ENCODE peak calls at places on chromosome 3, in eight cellular contexts. One of them, this sample, is unnamed.

GRCh38 chr3:190131329-190131728 is 10.6 kb upstream of the P3H2 start:
- DNase-seq in ovary: no peak
- DNase-seq in astrocyte of the spinal cord: peak
- DNase-seq in epithelial cell of proximal tubule: no peak
- DNase-seq in H1: no peak
- DNase-seq in foreskin fibroblast: peak
- DNase-seq in fibroblast of mammary gland: peak
- DNase-seq in stomach: peak
- DNase-seq in this sample: no peak

GRCh38 chr3:63015614-63016016 is 140.4 kb upstream of the CADPS start:
- DNase-seq in ovary: no peak
- DNase-seq in astrocyte of the spinal cord: no peak
- DNase-seq in epithelial cell of proximal tubule: no peak
- DNase-seq in H1: peak
- DNase-seq in foreskin fibroblast: no peak
- DNase-seq in fibroblast of mammary gland: no peak
- DNase-seq in stomach: no peak
- DNase-seq in this sample: no peak

GRCh38 chr3:179189764-179190163 is 41.6 kb downstream of the PIK3CA start:
- DNase-seq in ovary: no peak
- DNase-seq in astrocyte of the spinal cord: peak
- DNase-seq in epithelial cell of proximal tubule: no peak
- DNase-seq in H1: no peak
- DNase-seq in foreskin fibroblast: peak
- DNase-seq in fibroblast of mammary gland: peak
- DNase-seq in stomach: no peak
- DNase-seq in this sample: no peak

GRCh38 chr3:54123538-54124196 is 1.3 kb downstream of the CACNA2D3 start:
- DNase-seq in ovary: peak
- DNase-seq in astrocyte of the spinal cord: no peak
- DNase-seq in epithelial cell of proximal tubule: no peak
- DNase-seq in H1: no peak
- DNase-seq in foreskin fibroblast: no peak
- DNase-seq in fibroblast of mammary gland: no peak
- DNase-seq in stomach: no peak
- DNase-seq in this sample: no peak

GRCh38 chr3:133805384-133805701 is 272 bp upstream of the SRPRB start:
- DNase-seq in ovary: no peak
- DNase-seq in astrocyte of the spinal cord: no peak
- DNase-seq in epithelial cell of proximal tubule: no peak
- DNase-seq in H1: no peak
- DNase-seq in foreskin fibroblast: no peak
- DNase-seq in fibroblast of mammary gland: no peak
- DNase-seq in stomach: no peak
- DNase-seq in this sample: no peak

GRCh38 chr3:127673191-127674098 is 693 bp downstream of the ABTB1 start:
- DNase-seq in ovary: peak
- DNase-seq in astrocyte of the spinal cord: peak
- DNase-seq in epithelial cell of proximal tubule: no peak
- DNase-seq in H1: peak
- DNase-seq in foreskin fibroblast: peak
- DNase-seq in fibroblast of mammary gland: peak
- DNase-seq in stomach: peak
- DNase-seq in this sample: no peak

GRCh38 chr3:25883492-25883891 is 93.6 kb downstream of the OXSM start:
- DNase-seq in ovary: no peak
- DNase-seq in astrocyte of the spinal cord: no peak
- DNase-seq in epithelial cell of proximal tubule: no peak
- DNase-seq in H1: no peak
- DNase-seq in foreskin fibroblast: no peak
- DNase-seq in fibroblast of mammary gland: no peak
- DNase-seq in stomach: no peak
- DNase-seq in this sample: no peak

GRCh38 chr3:108472011-108472591 is 38.3 kb downstream of the MYH15 start:
- DNase-seq in ovary: no peak
- DNase-seq in astrocyte of the spinal cord: peak
- DNase-seq in epithelial cell of proximal tubule: no peak
- DNase-seq in H1: no peak
- DNase-seq in foreskin fibroblast: peak
- DNase-seq in fibroblast of mammary gland: peak
- DNase-seq in stomach: no peak
- DNase-seq in this sample: no peak

GRCh38 chr3:107629556-107629955 is 106.8 kb downstream of the BBX start:
- DNase-seq in ovary: no peak
- DNase-seq in astrocyte of the spinal cord: peak
- DNase-seq in epithelial cell of proximal tubule: no peak
- DNase-seq in H1: no peak
- DNase-seq in foreskin fibroblast: peak
- DNase-seq in fibroblast of mammary gland: peak
- DNase-seq in stomach: no peak
- DNase-seq in this sample: no peak

GRCh38 chr3:47692158-47692557 is 89.5 kb downstream of the SMARCC1 start:
- DNase-seq in ovary: no peak
- DNase-seq in astrocyte of the spinal cord: no peak
- DNase-seq in epithelial cell of proximal tubule: no peak
- DNase-seq in H1: no peak
- DNase-seq in foreskin fibroblast: no peak
- DNase-seq in fibroblast of mammary gland: no peak
- DNase-seq in stomach: no peak
- DNase-seq in this sample: no peak

DNA sequence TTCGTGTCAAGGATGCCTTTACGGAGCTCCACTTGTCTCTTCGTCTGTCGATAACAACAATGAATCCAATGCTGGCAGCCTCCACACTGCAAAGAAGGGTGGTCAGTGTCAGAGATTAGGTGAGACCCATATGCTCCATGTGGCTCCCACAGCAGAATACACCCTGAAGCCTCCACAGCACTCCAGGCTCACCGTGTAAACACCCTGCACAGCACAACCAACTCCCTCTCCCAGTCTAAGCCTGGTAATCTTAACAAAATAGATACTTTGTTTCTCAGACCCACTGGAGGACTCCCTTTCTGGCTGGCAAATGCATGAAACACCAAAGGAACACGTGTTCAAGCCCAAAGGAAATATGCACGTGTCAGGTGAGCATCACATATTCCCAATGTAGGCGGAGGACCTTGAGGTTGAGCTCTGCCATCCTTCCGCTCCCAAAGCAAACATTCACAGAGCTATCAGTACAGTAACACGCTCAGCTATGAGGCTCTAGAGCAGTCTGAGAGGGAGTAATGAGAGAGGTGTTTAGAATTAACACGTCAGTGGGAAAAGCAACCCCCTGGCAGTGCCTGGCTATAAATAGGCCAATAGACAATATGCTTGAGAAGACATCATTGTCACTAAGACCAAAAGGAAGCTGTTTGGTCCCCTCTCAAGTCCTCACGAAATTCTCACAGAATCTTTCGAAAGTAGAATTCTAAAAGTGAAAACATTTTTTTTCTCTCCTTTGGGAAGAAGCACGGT is 86.7 kb downstream of the MCF2L2 start:
- DNase-seq in ovary: no peak
- DNase-seq in astrocyte of the spinal cord: no peak
- DNase-seq in epithelial cell of proximal tubule: no peak
- DNase-seq in H1: no peak
- DNase-seq in foreskin fibroblast: no peak
- DNase-seq in fibroblast of mammary gland: no peak
- DNase-seq in stomach: no peak
- DNase-seq in this sample: no peak
- TF ChIP-seq CTCF in ovary: no peak
- TF ChIP-seq CTCF in astrocyte of the spinal cord: no peak
- TF ChIP-seq CTCF in epithelial cell of proximal tubule: no peak
- TF ChIP-seq CTCF in H1: no peak
- TF ChIP-seq CTCF in foreskin fibroblast: no peak
- TF ChIP-seq CTCF in fibroblast of mammary gland: no peak
- TF ChIP-seq CTCF in stomach: no peak
- TF ChIP-seq CTCF in this sample: no peak

DNA sequence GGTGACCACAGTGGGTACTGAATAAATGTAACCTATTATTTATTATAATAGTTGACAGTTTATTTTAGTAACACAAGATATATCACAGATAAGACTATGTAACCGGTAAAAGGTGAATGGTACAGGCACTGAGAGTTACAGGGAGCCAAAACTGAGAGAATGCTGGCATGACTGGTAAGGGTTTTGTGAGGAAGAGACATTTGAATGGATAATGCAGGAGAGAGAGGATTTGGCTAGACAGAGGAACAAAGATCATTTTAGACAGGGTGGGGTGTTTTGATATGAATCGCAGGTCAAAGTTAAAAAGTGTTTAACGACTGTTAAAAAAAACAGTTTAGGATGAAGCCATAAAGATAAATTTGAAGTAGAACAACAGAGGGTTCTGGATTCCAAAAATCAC is 421.1 kb downstream of the ZBTB20 start:
- DNase-seq in ovary: no peak
- DNase-seq in astrocyte of the spinal cord: no peak
- DNase-seq in epithelial cell of proximal tubule: no peak
- DNase-seq in H1: no peak
- DNase-seq in foreskin fibroblast: no peak
- DNase-seq in fibroblast of mammary gland: no peak
- DNase-seq in stomach: no peak
- DNase-seq in this sample: no peak
- H3K4me3 ChIP-seq in ovary: no peak
- H3K4me3 ChIP-seq in astrocyte of the spinal cord: no peak
- H3K4me3 ChIP-seq in epithelial cell of proximal tubule: no peak
- H3K4me3 ChIP-seq in H1: no peak
- H3K4me3 ChIP-seq in foreskin fibroblast: no peak
- H3K4me3 ChIP-seq in fibroblast of mammary gland: no peak
- H3K4me3 ChIP-seq in stomach: no peak
- H3K4me3 ChIP-seq in this sample: no peak

DNA sequence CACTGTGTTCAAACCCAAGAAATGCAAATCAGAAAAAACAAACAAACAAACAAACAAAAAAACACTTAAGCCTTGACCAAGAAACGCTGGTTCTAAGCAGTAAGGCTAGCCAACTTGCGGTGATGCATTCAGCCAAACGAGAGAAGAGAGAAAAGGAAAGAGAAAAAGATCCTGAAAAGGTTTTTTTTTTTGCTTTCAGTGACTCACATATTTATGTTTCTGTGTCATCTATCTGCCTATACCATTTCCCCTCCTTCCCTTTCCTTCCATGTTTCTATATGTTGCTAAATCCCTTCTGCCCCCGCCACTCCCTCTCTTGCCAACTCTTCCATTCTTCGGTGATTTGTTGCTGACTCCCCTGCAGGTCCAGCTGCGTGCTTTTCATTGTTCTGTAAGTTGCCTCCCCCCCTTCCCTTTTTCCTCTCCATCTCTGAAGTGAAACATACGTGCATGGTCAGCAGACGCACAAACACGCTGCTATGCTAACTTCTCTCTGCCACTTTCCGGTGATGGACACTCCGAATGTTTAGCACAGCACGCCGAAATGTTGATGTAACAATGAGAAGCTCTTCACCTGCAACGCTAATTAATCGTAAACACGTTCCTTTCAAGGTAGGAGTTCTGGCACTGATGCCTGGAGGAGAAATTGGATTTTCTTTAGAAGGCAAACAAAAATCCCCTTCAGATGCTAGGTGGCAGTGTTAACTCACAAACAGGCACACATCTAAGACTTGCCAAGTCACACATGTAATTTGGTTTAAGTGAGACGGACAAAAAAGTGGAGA is 154.5 kb downstream of the TUSC7 start:
- DNase-seq in ovary: no peak
- DNase-seq in astrocyte of the spinal cord: peak
- DNase-seq in epithelial cell of proximal tubule: peak
- DNase-seq in H1: peak
- DNase-seq in foreskin fibroblast: peak
- DNase-seq in fibroblast of mammary gland: peak
- DNase-seq in stomach: no peak
- DNase-seq in this sample: peak
- TF ChIP-seq CTCF in ovary: no peak
- TF ChIP-seq CTCF in astrocyte of the spinal cord: peak
- TF ChIP-seq CTCF in epithelial cell of proximal tubule: peak
- TF ChIP-seq CTCF in H1: peak
- TF ChIP-seq CTCF in foreskin fibroblast: peak
- TF ChIP-seq CTCF in fibroblast of mammary gland: peak
- TF ChIP-seq CTCF in stomach: no peak
- TF ChIP-seq CTCF in this sample: peak

GRCh38 chr3:24523195-24523594 is 28.5 kb upstream of the THRB start:
- DNase-seq in ovary: no peak
- DNase-seq in astrocyte of the spinal cord: no peak
- DNase-seq in epithelial cell of proximal tubule: no peak
- DNase-seq in H1: no peak
- DNase-seq in foreskin fibroblast: no peak
- DNase-seq in fibroblast of mammary gland: no peak
- DNase-seq in stomach: no peak
- DNase-seq in this sample: no peak

GRCh38 chr3:24520941-24521305 is 26.3 kb upstream of the THRB start:
- DNase-seq in ovary: no peak
- DNase-seq in astrocyte of the spinal cord: no peak
- DNase-seq in epithelial cell of proximal tubule: no peak
- DNase-seq in H1: no peak
- DNase-seq in foreskin fibroblast: no peak
- DNase-seq in fibroblast of mammary gland: no peak
- DNase-seq in stomach: no peak
- DNase-seq in this sample: no peak

GRCh38 chr3:24520101-24520495 is 25.4 kb upstream of the THRB start:
- DNase-seq in ovary: no peak
- DNase-seq in astrocyte of the spinal cord: no peak
- DNase-seq in epithelial cell of proximal tubule: no peak
- DNase-seq in H1: no peak
- DNase-seq in foreskin fibroblast: no peak
- DNase-seq in fibroblast of mammary gland: no peak
- DNase-seq in stomach: no peak
- DNase-seq in this sample: no peak

GRCh38 chr3:24522155-24522579 is 27.5 kb upstream of the THRB start:
- DNase-seq in ovary: no peak
- DNase-seq in astrocyte of the spinal cord: no peak
- DNase-seq in epithelial cell of proximal tubule: no peak
- DNase-seq in H1: peak
- DNase-seq in foreskin fibroblast: no peak
- DNase-seq in fibroblast of mammary gland: no peak
- DNase-seq in stomach: no peak
- DNase-seq in this sample: no peak

DNA sequence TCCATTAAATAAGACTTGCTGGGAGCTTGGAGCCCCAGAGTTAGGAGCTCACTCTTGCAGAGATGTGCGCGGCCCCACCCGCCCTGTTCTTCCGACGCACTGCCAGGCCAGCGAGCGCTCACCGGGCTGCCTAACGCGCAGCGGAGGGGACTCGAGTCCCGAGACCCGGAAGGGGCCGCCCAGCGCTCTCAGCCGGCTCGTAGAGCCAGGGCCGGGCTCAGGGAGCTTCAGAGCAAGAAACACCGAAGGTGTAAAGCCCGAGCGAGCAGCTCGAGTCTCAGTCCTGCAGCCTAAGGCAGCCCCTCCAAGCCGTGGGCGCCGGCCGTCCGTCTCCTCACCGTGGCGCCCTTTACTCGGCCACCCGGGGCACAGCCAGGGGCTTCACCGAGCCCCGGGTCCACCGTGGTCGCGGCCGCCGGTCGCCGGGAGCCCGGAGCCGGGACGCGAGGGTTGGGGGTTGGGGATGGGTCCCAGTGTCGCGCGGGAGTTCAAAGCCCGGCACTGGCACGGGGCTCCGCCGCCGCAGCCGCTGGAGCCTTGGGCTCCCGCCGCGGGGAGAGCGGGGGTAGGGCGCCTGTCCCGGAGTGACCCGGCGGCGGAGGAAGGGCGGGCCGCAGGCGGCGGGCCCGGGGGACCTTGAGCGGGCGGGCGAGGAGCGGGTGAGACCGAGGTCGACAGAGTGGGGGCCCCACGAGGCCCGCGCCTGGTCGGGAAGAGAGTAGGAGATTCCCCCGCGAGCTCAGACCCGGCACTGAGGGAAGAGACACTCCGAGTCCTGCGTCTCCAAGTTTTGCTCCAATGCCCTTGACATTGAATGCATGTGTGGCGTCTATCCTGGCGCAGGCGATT is 26.9 kb upstream of the THRB start:
- DNase-seq in ovary: peak
- DNase-seq in astrocyte of the spinal cord: peak
- DNase-seq in epithelial cell of proximal tubule: no peak
- DNase-seq in H1: peak
- DNase-seq in foreskin fibroblast: no peak
- DNase-seq in fibroblast of mammary gland: peak
- DNase-seq in stomach: peak
- DNase-seq in this sample: no peak
- H3K4me3 ChIP-seq in ovary: peak
- H3K4me3 ChIP-seq in astrocyte of the spinal cord: peak
- H3K4me3 ChIP-seq in epithelial cell of proximal tubule: peak
- H3K4me3 ChIP-seq in H1: peak
- H3K4me3 ChIP-seq in foreskin fibroblast: peak
- H3K4me3 ChIP-seq in fibroblast of mammary gland: peak
- H3K4me3 ChIP-seq in stomach: peak
- H3K4me3 ChIP-seq in this sample: no peak

This sample was measured in GM12864.